ENCODE peak calls at places on chromosomes 12 and 14, in four cellular contexts. D is transverse colon, U is tibial nerve, W is stomach. C is an unnamed sample. For H3K4me1, the result is how much of the 10 kb centered on the place peaks cover.

GRCh38 chr14:85250369-85250768 is 279.6 kb upstream of the FLRT2 start:
- DNase-seq in W (no peak), D (no peak), U (no peak), C (no peak)

GRCh38 chr12:131893605-131894312 is 663 bp upstream of the ULK1 start:
- DNase-seq in W (no peak), U (no peak), D (no peak), C (no peak)

GRCh38 chr12:56687225-56688128 is 607 bp downstream of the PTGES3 start:
- DNase-seq in W (peak), U (peak), D (peak), C (peak)

GRCh38 chr14:92500491-92500941 is 13.1 kb upstream of the RIN3 start:
- DNase-seq in U (peak), D (no peak), W (no peak), C (peak)

GRCh38 chr12:12376636-12377448 is 20.0 kb downstream of the BORCS5 start:
- DNase-seq in D (no peak), U (no peak), W (no peak), C (no peak)

GRCh38 chr14:103862393-103862782 is 15.0 kb upstream of the PPP1R13B start:
- DNase-seq in W (no peak), D (no peak), U (no peak), C (no peak)

GRCh38 chr14:49461529-49462401 is 124.4 kb downstream of the RPS29 start:
- DNase-seq in W (peak), D (peak), U (no peak), C (no peak)

GRCh38 chr12:101945361-101946232 is 68.2 kb downstream of the DRAM1 start:
- DNase-seq in W (peak), D (peak), U (no peak), C (no peak)

GRCh38 chr14:30227436-30227835 is 299.8 kb upstream of the PRKD1 start:
- DNase-seq in W (no peak), D (no peak), U (peak), C (no peak)

GRCh38 chr12:62781136-62781880 is 153.6 kb downstream of the PPM1H start:
- DNase-seq in W (no peak), D (no peak), U (no peak), C (no peak)

DNA sequence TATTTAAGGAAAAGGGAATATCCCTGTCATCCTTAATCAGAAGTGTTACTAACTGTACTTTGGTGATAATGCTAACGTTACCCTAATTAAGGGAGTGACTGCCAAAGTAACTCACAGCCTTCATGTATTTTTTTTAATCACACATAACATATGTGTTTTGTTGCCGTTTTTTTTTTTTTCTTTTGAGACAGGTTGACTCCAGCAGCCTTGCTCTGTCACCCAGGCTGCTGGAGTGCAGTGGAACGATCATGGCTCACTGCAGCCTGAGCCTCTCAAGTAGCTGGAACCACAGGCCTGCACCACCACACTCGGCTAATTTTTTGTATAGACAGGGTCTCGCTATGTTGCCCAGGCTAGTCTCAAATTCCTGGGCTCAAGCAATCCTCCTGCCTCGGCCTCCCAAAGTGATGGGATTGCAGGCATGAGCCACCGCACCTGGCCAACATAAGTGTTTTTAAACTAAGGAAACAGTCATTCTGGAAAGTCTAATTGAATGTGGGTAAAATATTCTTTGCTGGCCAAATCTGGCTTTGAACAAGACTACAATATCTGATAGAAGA is 56.5 kb downstream of the HECTD4 start:
- DNase-seq in D (no peak), U (no peak), W (no peak), C (no peak)
- TF ChIP-seq POLR2A in D (no peak), U (no peak), W (no peak), C (no peak)

DNA sequence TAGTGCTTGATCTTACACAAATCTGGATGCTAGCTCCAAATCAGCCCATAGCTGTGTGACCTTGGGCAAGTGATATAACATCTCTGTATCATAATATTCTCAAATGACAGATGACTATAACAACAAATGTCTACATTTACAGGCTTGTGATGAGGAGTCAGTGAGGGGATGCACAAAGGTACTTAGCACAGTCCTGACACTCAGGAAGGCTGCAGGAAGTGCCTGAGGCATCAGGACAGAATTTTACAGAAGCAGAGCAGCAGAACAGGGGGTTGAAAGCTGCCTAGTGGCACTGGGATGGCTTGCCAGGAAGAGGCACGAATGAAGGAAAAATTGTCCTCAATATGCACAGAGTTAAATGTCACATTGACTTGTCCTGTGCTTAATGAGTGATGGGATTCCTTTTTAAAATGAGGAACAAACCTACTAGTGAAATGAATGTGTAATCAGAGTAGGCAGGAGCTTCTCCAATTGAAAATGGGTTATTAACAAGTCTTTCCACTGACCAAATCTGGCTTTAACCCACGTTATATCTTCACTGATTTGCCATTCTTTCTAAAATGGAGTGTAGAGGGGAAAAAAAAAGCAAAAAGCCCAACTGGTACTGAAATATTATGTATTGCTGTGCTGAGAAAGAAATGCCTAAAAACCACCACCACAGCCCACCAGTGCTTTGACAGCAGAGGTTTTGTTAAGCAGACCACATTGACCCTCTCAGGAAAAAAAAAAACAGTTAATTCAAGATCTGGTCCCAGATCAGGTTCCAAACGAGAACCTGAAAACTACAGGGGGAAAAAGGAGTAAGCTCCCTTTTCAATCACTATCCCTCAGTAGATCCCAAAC is 11.6 kb downstream of the BTG1 start:
- DNase-seq in W (no peak), U (no peak), D (no peak), C (no peak)
- H3K4me3 ChIP-seq in W (no peak), U (peak), D (peak), C (peak)

DNA sequence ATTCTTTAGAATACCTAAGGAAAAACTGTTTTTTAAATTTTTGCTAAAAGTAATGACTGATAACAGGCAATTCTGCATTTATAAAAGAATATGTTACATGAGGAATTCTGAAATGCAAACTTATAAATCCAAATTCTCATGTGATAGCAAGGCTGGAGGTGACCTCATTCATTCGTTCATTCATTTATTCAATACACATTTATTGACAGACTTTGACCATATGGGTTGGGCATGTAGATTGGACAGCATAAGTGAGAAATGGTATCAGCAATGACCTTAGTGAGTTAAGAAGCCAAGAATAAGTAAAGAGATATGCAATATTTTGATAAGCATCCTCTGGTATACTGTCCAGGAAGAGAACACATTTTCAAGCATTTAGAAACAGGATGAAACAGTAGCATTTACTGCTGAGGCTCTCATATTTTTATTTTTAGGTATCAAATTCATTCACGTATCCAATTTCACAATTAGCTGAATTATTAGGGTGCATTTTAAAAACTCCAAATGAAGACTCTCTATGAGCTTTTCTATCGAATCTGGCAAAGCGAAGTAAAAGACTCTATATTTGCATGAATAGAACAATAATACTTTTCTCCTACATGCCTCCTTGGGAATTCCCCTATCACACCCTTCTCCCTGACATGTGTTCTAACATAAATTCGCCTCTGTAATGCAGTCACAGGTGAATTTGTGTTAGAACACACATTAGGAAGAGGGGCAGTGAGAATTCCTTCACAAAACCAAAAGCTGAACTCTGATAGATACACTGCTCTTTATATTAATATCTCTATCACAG is 49.9 kb downstream of the PEBP1 start:
- DNase-seq in W (no peak), D (no peak), U (no peak), C (no peak)
- H3K4me1 ChIP-seq in W (half or more), D (under half), U (under half), C (under half)

DNA sequence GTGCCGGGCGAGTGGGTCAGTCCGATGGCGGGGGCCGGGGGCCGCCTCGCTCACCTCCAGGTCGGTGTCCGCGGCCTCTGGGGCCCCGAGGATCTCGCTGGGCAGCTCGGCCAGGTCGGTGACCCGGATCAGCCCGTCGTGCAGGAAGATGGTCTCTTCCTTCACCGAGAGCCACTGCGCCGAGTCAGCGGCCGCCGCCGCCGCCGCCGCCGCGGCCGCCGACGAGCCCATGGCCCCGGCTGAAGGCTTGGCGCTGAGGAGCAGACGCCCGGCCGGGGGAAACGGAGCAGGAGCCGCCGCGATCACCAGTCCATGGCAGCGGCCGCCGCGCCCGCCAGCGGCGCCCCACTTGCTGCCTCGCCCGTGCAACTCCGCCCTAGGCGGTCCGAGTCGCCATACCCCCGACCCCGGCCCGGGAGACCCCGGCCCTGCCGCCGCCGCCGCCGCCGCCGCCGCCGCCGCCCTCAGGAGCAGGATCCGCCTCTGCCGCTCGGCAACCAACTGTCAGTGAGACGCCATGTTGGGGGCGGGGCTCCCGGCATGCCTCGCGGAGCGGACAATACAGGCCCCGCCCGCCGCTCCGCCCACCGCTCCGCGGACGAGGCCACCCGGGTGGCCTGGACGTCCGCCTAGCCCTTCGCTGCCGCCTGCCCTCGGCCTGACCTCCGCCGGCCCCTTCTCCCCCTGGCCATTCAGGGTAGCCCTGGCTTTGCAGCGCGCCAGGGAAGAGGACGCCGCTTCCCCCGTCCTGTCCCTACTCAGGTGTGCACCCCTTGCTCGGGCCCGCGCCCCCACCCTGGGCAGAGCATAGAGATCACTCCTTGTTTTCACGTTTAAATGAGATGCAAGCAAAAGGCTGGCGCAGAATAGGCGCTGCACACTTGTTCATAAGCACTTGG is at the start of gene HECTD4:
- DNase-seq in U (peak), D (peak), W (peak), C (peak)
- TF ChIP-seq POLR2A in U (peak), D (peak), W (no peak), C (no peak)

GRCh38 chr12:11154400-11154925 is 16.5 kb upstream of the SMIM10L1 start:
- DNase-seq in U (no peak), D (no peak), W (no peak), C (no peak)
- H3K4me3 ChIP-seq in U (no peak), D (no peak), W (no peak), C (no peak)

GRCh38 chr14:52318829-52319604 is 4.9 kb downstream of the PTGER2 start:
- DNase-seq in D (no peak), U (no peak), W (no peak), C (no peak)
- H3K4me1 ChIP-seq in D (under half), U (under half), W (half or more), C (under half)

GRCh38 chr12:20237091-20237490 is 131.2 kb upstream of the PDE3A start:
- DNase-seq in D (no peak), W (no peak), U (no peak), C (no peak)

DNA sequence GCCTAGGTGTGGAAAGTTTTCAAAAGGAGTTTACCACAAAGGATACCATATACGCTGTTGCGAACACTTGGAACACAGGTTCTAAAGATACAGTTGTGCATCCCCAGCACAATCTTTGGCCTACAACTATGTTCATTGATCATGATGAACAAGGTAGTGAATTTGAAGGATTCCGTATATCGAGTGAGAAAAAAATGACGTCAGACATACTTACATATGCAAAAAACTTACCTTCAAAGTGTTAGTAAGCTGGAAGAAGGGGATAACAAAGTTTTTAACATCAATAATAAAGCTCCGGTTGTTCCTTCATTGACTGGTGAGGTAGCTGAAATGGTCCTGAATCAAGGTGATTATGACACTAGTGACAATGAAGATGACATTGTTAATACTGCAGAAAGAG is 133.9 kb upstream of the PDE3A start:
- DNase-seq in U (no peak), W (no peak), D (no peak), C (no peak)
- TF ChIP-seq POLR2A in U (no peak), W (no peak), D (no peak), C (no peak)